ENCODE peak calls at places on chromosome 18, in ten cellular contexts. G, F, X, P, S, T, L, O, Q and J are unnamed samples.

GRCh38 chr18:55106906-55107305 is 147.6 kb upstream of the CCDC68 start:
- DNase-seq in L (no peak), T (no peak), X (no peak), O (no peak), P (no peak), F (no peak), G (no peak), Q (no peak), S (no peak), J (no peak)

GRCh38 chr18:3529077-3529476 is 79.1 kb downstream of the TGIF1 start:
- DNase-seq in G (no peak), S (no peak), P (no peak), X (no peak), T (no peak), F (no peak), Q (no peak), O (no peak), L (no peak), J (no peak)

GRCh38 chr18:45713239-45713638 is 10.7 kb upstream of the SLC14A1 start:
- DNase-seq in X (no peak), T (no peak), F (no peak), S (no peak), G (no peak), O (no peak), P (no peak), Q (no peak), L (no peak), J (no peak)

GRCh38 chr18:64474751-64475150 is 325.9 kb upstream of the LINC00305 start:
- DNase-seq in P (no peak), Q (no peak), X (no peak), O (no peak), L (no peak), F (no peak), G (no peak), S (no peak), T (no peak), J (no peak)

GRCh38 chr18:40058811-40059570 is 1896.0 kb upstream of the PIK3C3 start:
- DNase-seq in Q (no peak), F (no peak), S (no peak), L (no peak), G (no peak), T (no peak), X (no peak), P (no peak), O (no peak), J (no peak)

GRCh38 chr18:36501100-36501499 is 203.6 kb downstream of the FHOD3 start:
- DNase-seq in X (no peak), G (no peak), Q (no peak), T (no peak), F (no peak), O (no peak), L (no peak), P (no peak), S (no peak), J (no peak)

GRCh38 chr18:46297621-46298020 is 193.4 kb downstream of the HAUS1 start:
- DNase-seq in F (no peak), S (no peak), X (no peak), Q (no peak), O (no peak), G (no peak), L (no peak), P (peak; percentile 26), T (no peak), J (no peak)

GRCh38 chr18:24811963-24812681 is 351.7 kb downstream of the HRH4 start:
- DNase-seq in Q (no peak), P (no peak), X (no peak), G (no peak), O (no peak), F (no peak), L (no peak), T (no peak), S (no peak), J (no peak)

GRCh38 chr18:47422524-47422923 is 171.1 kb upstream of the SKOR2 start:
- DNase-seq in O (no peak), F (no peak), Q (no peak), L (no peak), X (no peak), P (no peak), T (no peak), S (no peak), G (no peak), J (no peak)

GRCh38 chr18:54197747-54198411 is 26.6 kb downstream of the MBD2 start:
- DNase-seq in P (no peak), S (no peak), F (no peak), O (no peak), G (no peak), Q (no peak), X (no peak), L (no peak), T (no peak), J (no peak)

GRCh38 chr18:56112984-56113383 is 525.0 kb upstream of the TCF4 start:
- DNase-seq in O (no peak), Q (no peak), P (no peak), X (no peak), L (no peak), G (no peak), F (no peak), S (no peak), T (no peak), J (peak; percentile 8)

GRCh38 chr18:26863921-26864497 is 1.5 kb downstream of the AQP4 start:
- DNase-seq in X (no peak), L (no peak), S (no peak), F (no peak), P (no peak), T (no peak), O (no peak), Q (no peak), G (no peak), J (no peak)

GRCh38 chr18:34709631-34710429 is at the start of gene DTNA:
- DNase-seq in T (peak; percentile 71), S (peak; percentile 96), G (no peak), Q (no peak), X (no peak), P (peak; percentile 84), F (peak; percentile 55), L (no peak), O (peak; percentile 9), J (peak; percentile 13)

GRCh38 chr18:54191352-54191751 is 33.1 kb downstream of the MBD2 start:
- DNase-seq in S (no peak), Q (no peak), T (no peak), P (no peak), G (no peak), F (no peak), X (no peak), L (no peak), O (no peak), J (no peak)

GRCh38 chr18:2981212-2981728 is 31.7 kb downstream of the LPIN2 start:
- DNase-seq in T (peak; percentile 52), P (peak; percentile 28), O (no peak), F (peak; percentile 87), L (no peak), S (peak; percentile 89), X (no peak), G (no peak), Q (no peak), J (peak; percentile 49)

GRCh38 chr18:49959176-49959575 is 145.8 kb upstream of the ACAA2 start:
- DNase-seq in O (no peak), F (no peak), L (no peak), T (no peak), P (no peak), X (no peak), Q (no peak), S (no peak), G (no peak), J (peak; percentile 61)

GRCh38 chr18:74303936-74304335 is 11.7 kb upstream of the C18orf63 start:
- DNase-seq in T (no peak), S (peak; percentile 67), G (no peak), F (no peak), O (no peak), Q (no peak), X (no peak), P (no peak), L (no peak), J (no peak)

GRCh38 chr18:62445386-62445917 is 77.4 kb upstream of the ZCCHC2 start:
- DNase-seq in S (no peak), F (no peak), T (no peak), P (no peak), O (no peak), L (no peak), X (no peak), Q (no peak), G (no peak), J (peak; percentile 20)

GRCh38 chr18:53375641-53376040 is 848.8 kb downstream of the MBD2 start:
- DNase-seq in Q (no peak), F (no peak), L (no peak), X (no peak), G (no peak), S (no peak), T (no peak), O (no peak), P (no peak), J (no peak)

GRCh38 chr18:79948719-79949411 is 2.6 kb downstream of the SLC66A2 start:
- DNase-seq in X (no peak), S (no peak), T (no peak), L (no peak), Q (no peak), O (no peak), G (no peak), F (no peak), P (no peak), J (no peak)

GRCh38 chr18:79403723-79404566 is 8.2 kb downstream of the NFATC1 start:
- DNase-seq in L (no peak), F (no peak), Q (no peak), S (no peak), O (no peak), P (no peak), T (no peak), X (no peak), G (peak; percentile 42), J (no peak)

GRCh38 chr18:39841133-39842041 is 2113.6 kb upstream of the PIK3C3 start:
- DNase-seq in T (peak; percentile 81), L (no peak), F (no peak), O (peak; percentile 47), X (no peak), S (peak; percentile 70), P (peak; percentile 55), Q (no peak), G (no peak), J (no peak)

GRCh38 chr18:53745228-53745967 is 479.1 kb downstream of the MBD2 start:
- DNase-seq in G (no peak), L (no peak), T (no peak), O (no peak), S (no peak), F (no peak), X (no peak), P (no peak), Q (no peak), J (no peak)

GRCh38 chr18:56709463-56709862 is 58.3 kb downstream of the WDR7 start:
- DNase-seq in O (no peak), F (peak; percentile 11), G (no peak), S (peak; percentile 89), Q (no peak), L (peak; percentile 7), P (peak; percentile 66), T (peak; percentile 43), X (peak; percentile 54), J (peak; percentile 78)